ENCODE peak calls at places on chromosomes 13 and 19, in seven cellular contexts. T is right lobe of liver, P is mammary epithelial cell, S is AG04450, A is astrocyte of the cerebellum, D is tibial artery, H is A549. Z is an unnamed sample.

GRCh38 chr13:81745391-81745790 is 1404.5 kb upstream of the SPRY2 start:
- DNase-seq in T (no peak), P (no peak), S (no peak), A (no peak), D (no peak), H (no peak), Z (no peak)

GRCh38 chr19:17942181-17942580 is 9.4 kb downstream of the CCDC124 start:
- DNase-seq in T (no peak), P (no peak), S (no peak), A (no peak), D (no peak), H (no peak), Z (no peak)

GRCh38 chr13:109803822-109804221 is 17.4 kb upstream of the IRS2 start:
- DNase-seq in T (no peak), P (peak), S (no peak), A (no peak), D (no peak), H (no peak), Z (no peak)

GRCh38 chr13:111114362-111115050 is 604 bp upstream of the ARHGEF7 start:
- DNase-seq in T (no peak), P (peak), S (no peak), A (no peak), D (peak), H (no peak), Z (peak)

GRCh38 chr13:34243396-34243795 is 425.4 kb downstream of the RFC3 start:
- DNase-seq in T (no peak), P (no peak), S (no peak), A (no peak), D (no peak), H (no peak), Z (no peak)

GRCh38 chr19:18589380-18590272 is 1.0 kb downstream of the REX1BD start:
- DNase-seq in T (peak), P (peak), S (no peak), A (no peak), D (peak), H (peak), Z (peak)

GRCh38 chr13:83325454-83325853 is 556.8 kb downstream of the SLITRK1 start:
- DNase-seq in T (no peak), P (peak), S (peak), A (peak), D (no peak), H (no peak), Z (peak)

GRCh38 chr19:18590273-18591272 is 2.0 kb downstream of the REX1BD start:
- DNase-seq in T (no peak), P (peak), S (no peak), A (peak), D (peak), H (peak), Z (peak)

GRCh38 chr19:35903550-35904179 is 1.3 kb downstream of the HCST start:
- DNase-seq in T (peak), P (peak), S (no peak), A (no peak), D (peak), H (peak), Z (peak)

GRCh38 chr19:15427350-15427700 is 8.5 kb upstream of the AKAP8L start:
- DNase-seq in T (no peak), P (no peak), S (no peak), A (no peak), D (no peak), H (no peak), Z (no peak)

GRCh38 chr13:76944457-76944856 is 3.9 kb upstream of the ACOD1 start:
- DNase-seq in T (no peak), P (peak), S (peak), A (no peak), D (no peak), H (no peak), Z (peak)

GRCh38 chr19:6743714-6744380 is 4.4 kb downstream of the TRIP10 start:
- DNase-seq in T (no peak), P (no peak), S (no peak), A (no peak), D (no peak), H (no peak), Z (peak)

DNA sequence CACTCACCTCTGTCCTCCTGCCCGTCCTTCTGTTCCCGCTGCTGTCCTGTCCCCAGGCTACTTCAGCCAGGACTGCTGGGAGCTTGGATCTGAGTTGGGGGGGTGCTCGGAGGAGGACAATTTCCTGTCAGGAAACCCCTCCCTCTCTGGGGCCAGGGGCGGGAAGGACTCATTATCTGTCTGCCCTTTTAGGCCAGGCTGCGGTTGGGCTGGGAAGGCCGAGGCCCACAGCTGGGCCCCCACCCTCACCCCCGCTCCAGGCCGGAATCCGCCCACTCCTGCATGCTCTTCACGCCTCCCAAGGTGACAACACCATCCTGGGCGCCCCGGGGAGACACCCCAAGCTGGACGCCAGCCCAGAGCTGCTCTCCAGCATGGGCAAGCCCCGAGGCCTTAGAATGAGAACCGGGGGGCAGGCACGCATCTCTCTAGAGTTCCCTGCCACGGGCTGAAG is at the start of gene EXOC3L2:
- DNase-seq in T (no peak), P (no peak), S (no peak), A (no peak), D (no peak), H (no peak), Z (no peak)
- H3K4me3 ChIP-seq in T (peak), P (no peak), S (no peak), A (no peak), D (no peak), H (no peak), Z (no peak)

DNA sequence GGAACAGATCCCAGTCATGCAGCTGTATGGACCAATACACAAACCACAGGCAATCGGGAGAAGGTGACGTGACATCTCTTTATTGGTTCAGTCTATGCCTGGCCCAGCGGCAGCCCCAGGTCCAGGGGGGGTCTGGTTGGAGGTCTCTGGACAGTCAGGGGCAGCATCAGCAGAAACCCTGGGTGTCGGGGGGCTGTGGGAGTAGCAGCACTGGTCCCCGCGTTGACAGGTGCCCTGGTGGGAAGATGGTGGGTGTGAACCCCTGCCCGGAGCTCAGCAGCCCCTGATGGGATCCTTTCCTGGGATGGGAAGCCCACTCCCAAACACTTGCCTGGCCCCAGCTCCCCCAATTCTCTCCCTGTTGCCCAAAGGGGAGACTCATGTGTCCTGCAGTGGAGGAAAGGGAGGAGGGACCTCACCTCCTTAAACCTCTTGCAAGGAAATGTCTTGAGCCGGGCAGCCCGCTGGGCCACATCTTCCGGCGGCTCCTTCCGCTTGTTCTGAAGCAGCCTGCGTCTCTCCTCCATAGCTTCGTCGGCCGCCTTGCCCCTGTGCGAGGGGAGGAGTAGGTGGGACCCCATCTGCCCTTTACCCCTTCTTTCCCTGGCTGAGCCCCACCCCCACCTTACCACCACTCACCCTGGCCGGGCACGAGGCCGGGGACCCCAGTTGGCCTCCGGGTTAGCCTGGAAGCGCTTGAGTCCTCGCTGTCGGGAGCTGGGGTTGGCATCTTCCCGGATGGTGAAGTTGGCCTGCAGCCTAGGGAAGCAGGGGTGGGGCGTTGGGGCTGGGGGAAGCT is 2.4 kb upstream of the LYL1 start:
- DNase-seq in T (peak), P (no peak), S (no peak), A (no peak), D (no peak), H (no peak), Z (no peak)
- TF ChIP-seq CTCF in T (no peak), P (no peak), S (no peak), A (no peak), D (no peak), H (no peak), Z (no peak)

GRCh38 chr13:101917475-101917810 is 465.0 kb downstream of the ITGBL1 start:
- DNase-seq in T (no peak), P (no peak), S (no peak), A (no peak), D (no peak), H (no peak), Z (no peak)
- H3K4me3 ChIP-seq in T (no peak), P (no peak), S (no peak), A (no peak), D (no peak), H (no peak), Z (no peak)

GRCh38 chr13:51148223-51148951 is 37.3 kb upstream of the C13orf42 start:
- DNase-seq in T (no peak), P (no peak), S (no peak), A (no peak), D (no peak), H (no peak), Z (no peak)
- TF ChIP-seq CTCF in T (no peak), P (no peak), S (no peak), A (no peak), D (no peak), H (no peak), Z (no peak)

GRCh38 chr13:36430247-36431203 is 1.8 kb upstream of the CCNA1 start:
- DNase-seq in T (no peak), P (no peak), S (no peak), A (no peak), D (no peak), H (no peak), Z (no peak)
- H3K4me3 ChIP-seq in T (no peak), P (peak), S (no peak), A (peak), D (peak), H (no peak), Z (peak)

Z was measured in fibroblast of mammary gland.